ENCODE peak calls at places on chromosomes 4 and X, in six cellular contexts. C, G, P, S, K and X are unnamed samples.

GRCh38 chr4:108532187-108532586 is 88.2 kb upstream of the RPL34 start:
- DNase-seq in K (no peak), S (no peak), G (no peak), P (no peak), C (no peak), X (no peak)

GRCh38 chrX:2587146-2587545 is 86.4 kb upstream of the DHRSX start:
- DNase-seq in G (no peak), C (no peak), P (no peak), S (peak), K (no peak), X (no peak)

GRCh38 chr4:87901426-87901825 is 68.7 kb downstream of the MEPE start:
- DNase-seq in S (no peak), P (no peak), G (peak), C (no peak), K (no peak), X (no peak)

GRCh38 chr4:6732441-6733357 is 16.7 kb downstream of the BLOC1S4 start:
- DNase-seq in C (peak), S (no peak), G (peak), P (peak), K (no peak), X (no peak)

GRCh38 chr4:22356996-22357596 is 158.8 kb downstream of the ADGRA3 start:
- DNase-seq in C (peak), S (peak), G (peak), K (no peak), P (no peak), X (no peak)

GRCh38 chr4:24614881-24615280 is 30.5 kb upstream of the DHX15 start:
- DNase-seq in P (no peak), K (no peak), C (no peak), G (no peak), S (no peak), X (no peak)

GRCh38 chr4:37742149-37742548 is 56.0 kb upstream of the RELL1 start:
- DNase-seq in K (no peak), P (no peak), G (peak), C (peak), S (peak), X (no peak)

GRCh38 chrX:135396109-135396508 is 25.6 kb upstream of the SMIM10L2A start:
- DNase-seq in C (peak), S (no peak), K (no peak), G (no peak), P (no peak), X (no peak)

GRCh38 chr4:181685911-181686310 is 557.3 kb upstream of the TENM3 start:
- DNase-seq in S (no peak), G (no peak), P (no peak), K (no peak), C (no peak), X (no peak)

GRCh38 chr4:172390341-172390740 is 577.1 kb downstream of the GALNTL6 start:
- DNase-seq in G (no peak), P (no peak), C (no peak), S (no peak), K (no peak), X (no peak)

GRCh38 chr4:182929296-182929695 is 12.1 kb upstream of the DCTD start:
- DNase-seq in C (peak), G (peak), K (no peak), S (no peak), P (no peak), X (no peak)

GRCh38 chrX:108271397-108271787 is 166.8 kb downstream of the COL4A6 start:
- DNase-seq in G (no peak), K (no peak), P (no peak), S (no peak), C (no peak), X (no peak)

GRCh38 chr4:152072001-152072485 is 311.2 kb upstream of the GATB start:
- DNase-seq in S (no peak), C (no peak), K (no peak), G (peak), P (no peak), X (no peak)

GRCh38 chr4:164926301-164926700 is 49.3 kb downstream of the APELA start:
- DNase-seq in G (no peak), C (peak), P (no peak), K (no peak), S (no peak), X (no peak)

GRCh38 chrX:136417806-136418205 is 69.9 kb upstream of the BRS3 start:
- DNase-seq in K (no peak), C (no peak), S (no peak), G (no peak), P (no peak), X (no peak)

GRCh38 chr4:174828845-174829701 is at the start of gene GLRA3:
- DNase-seq in C (peak), K (no peak), G (peak), P (peak), S (peak), X (no peak)

GRCh38 chr4:66906314-66906713 is 639.0 kb downstream of the CENPC start:
- DNase-seq in K (no peak), C (peak), G (no peak), S (no peak), P (no peak), X (no peak)

GRCh38 chr4:138832563-138832962 is 183.0 kb upstream of the NOCT start:
- DNase-seq in C (no peak), G (no peak), P (no peak), K (no peak), S (no peak), X (no peak)

GRCh38 chr4:20268028-20268427 is 16.3 kb downstream of the SLIT2 start:
- DNase-seq in S (no peak), C (no peak), K (no peak), G (no peak), P (no peak), X (no peak)

GRCh38 chr4:145734576-145735329 is 54.8 kb downstream of the C4orf51 start:
- DNase-seq in C (peak), K (no peak), G (peak), P (peak), S (no peak), X (no peak)

GRCh38 chrX:18574591-18574990 is 97.3 kb downstream of the RS1 start:
- DNase-seq in K (no peak), S (no peak), G (no peak), P (no peak), C (peak), X (no peak)

GRCh38 chrX:153972368-153973126 is at the start of gene TMEM187:
- DNase-seq in K (peak), P (peak), C (peak), G (peak), S (peak), X (peak)

GRCh38 chrX:37302569-37302968 is 46.6 kb upstream of the PRRG1 start:
- DNase-seq in K (no peak), G (peak), S (no peak), P (no peak), C (peak), X (no peak)

GRCh38 chrX:85113746-85114145 is 110.1 kb downstream of the APOOL start:
- DNase-seq in C (no peak), G (no peak), K (no peak), S (no peak), P (no peak), X (no peak)

GRCh38 chr4:27023366-27023765 is 162.7 kb downstream of the STIM2 start:
- DNase-seq in K (no peak), C (no peak), G (no peak), P (no peak), S (no peak), X (no peak)

GRCh38 chrX:107880054-107880610 is 54.5 kb downstream of the MID2 start:
- DNase-seq in P (no peak), C (peak), S (no peak), K (no peak), G (no peak), X (no peak)

GRCh38 chr4:84490663-84491062 is 8.4 kb downstream of the NKX6-1 start:
- DNase-seq in K (no peak), G (no peak), P (no peak), S (no peak), C (no peak), X (no peak)

GRCh38 chr4:165684177-165684870 is 188.7 kb upstream of the TLL1 start:
- DNase-seq in C (peak), K (no peak), P (no peak), S (no peak), G (no peak), X (no peak)

GRCh38 chr4:25284466-25284865 is 28.1 kb upstream of the ZCCHC4 start:
- DNase-seq in C (no peak), P (no peak), G (no peak), K (no peak), S (no peak), X (no peak)

GRCh38 chr4:150078041-150078995 is at the start of gene DCLK2:
- DNase-seq in P (peak), G (peak), C (peak), S (peak), K (no peak), X (no peak)

GRCh38 chr4:45100936-45101818 is 374.8 kb upstream of the GNPDA2 start:
- DNase-seq in S (no peak), P (no peak), K (no peak), G (peak), C (no peak), X (no peak)

GRCh38 chrX:41963348-41963747 is 40.0 kb upstream of the CASK start:
- DNase-seq in P (no peak), C (no peak), K (no peak), S (no peak), G (no peak), X (no peak)

GRCh38 chrX:16462912-16463311 is 187.0 kb upstream of the S100G start:
- DNase-seq in K (no peak), G (peak), C (no peak), S (no peak), P (no peak), X (no peak)

GRCh38 chr4:177290780-177291179 is 18.9 kb upstream of the NEIL3 start:
- DNase-seq in P (no peak), S (no peak), G (no peak), C (no peak), K (no peak), X (no peak)

GRCh38 chrX:47523297-47523696 is 37.7 kb upstream of the ARAF start:
- DNase-seq in C (peak), G (peak), S (peak), P (peak), K (peak), X (peak)

GRCh38 chrX:9746148-9746880 is 19.3 kb downstream of the GPR143 start:
- DNase-seq in S (no peak), G (no peak), P (no peak), K (no peak), C (peak), X (no peak)

GRCh38 chrX:112008724-112009123 is 73.9 kb downstream of the TRPC5 start:
- DNase-seq in K (no peak), S (no peak), C (no peak), P (no peak), G (no peak), X (no peak)

GRCh38 chrX:131288738-131289511 is at the start of gene IGSF1:
- DNase-seq in S (peak), K (no peak), C (no peak), P (no peak), G (peak), X (no peak)
- H3K4me3 ChIP-seq in S (peak), K (no peak), C (no peak), P (peak), G (no peak), X (no peak)

GRCh38 chr4:54213812-54214211 is 15.3 kb upstream of the PDGFRA start:
- DNase-seq in K (no peak), P (peak), C (peak), G (peak), S (no peak), X (no peak)

GRCh38 chr4:54215379-54216072 is 13.6 kb upstream of the PDGFRA start:
- DNase-seq in G (no peak), K (no peak), S (no peak), P (no peak), C (no peak), X (no peak)

GRCh38 chr4:54217642-54218486 is 11.2 kb upstream of the PDGFRA start:
- DNase-seq in G (peak), S (peak), P (peak), K (peak), C (peak), X (peak)

GRCh38 chr4:54209617-54210016 is 19.5 kb upstream of the PDGFRA start:
- DNase-seq in K (no peak), S (no peak), G (no peak), C (peak), P (no peak), X (no peak)

GRCh38 chr4:54213001-54213400 is 16.1 kb upstream of the PDGFRA start:
- DNase-seq in C (no peak), S (no peak), K (no peak), G (no peak), P (no peak), X (no peak)
- H3K27ac ChIP-seq in C (no peak), S (no peak), K (no peak), G (no peak), P (no peak), X (no peak)

DNA sequence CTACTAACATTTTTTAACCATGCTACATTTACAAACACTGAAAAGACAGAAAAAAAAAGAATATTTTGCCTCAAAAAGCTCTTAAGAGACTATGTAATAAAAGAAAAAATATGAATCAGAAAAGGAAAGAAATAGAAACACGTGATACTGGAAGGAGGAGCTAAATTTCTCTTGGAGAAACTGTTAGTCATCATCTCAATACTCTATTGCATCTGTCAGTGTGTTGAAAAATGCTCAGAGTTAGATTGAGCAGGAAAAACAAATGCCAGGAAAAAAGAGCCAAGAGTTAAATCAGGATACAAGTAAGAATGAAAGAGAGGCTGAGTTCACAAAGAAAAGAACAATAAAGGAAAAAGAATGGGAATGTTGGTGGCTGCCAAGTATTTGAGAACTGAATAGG is 2.6 kb downstream of the RAB28 start:
- DNase-seq in P (no peak), C (peak), K (no peak), S (no peak), G (no peak), X (no peak)
- H3K4me3 ChIP-seq in P (no peak), C (no peak), K (no peak), S (no peak), G (no peak), X (no peak)

DNA sequence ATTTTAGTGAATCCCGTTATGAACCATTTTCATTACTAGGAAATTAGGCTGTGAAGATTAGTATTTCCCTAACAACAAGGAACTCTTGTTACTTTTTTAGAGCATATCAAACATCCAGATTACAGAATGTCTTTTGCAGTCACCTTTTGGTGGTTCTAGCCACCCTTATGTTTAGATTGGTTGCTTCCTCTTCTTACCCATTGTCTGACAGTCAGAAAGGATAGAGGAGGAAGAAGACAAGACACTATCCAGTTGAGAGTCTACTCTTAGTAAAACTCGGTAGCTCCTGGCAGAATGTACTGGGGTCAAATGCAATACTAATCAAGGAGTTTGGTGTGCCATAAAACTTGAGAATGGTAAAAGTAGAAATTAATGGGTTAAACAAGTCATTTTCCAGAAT is 1.6 kb upstream of the GUCY1A1 start:
- DNase-seq in C (no peak), P (no peak), S (no peak), K (no peak), G (no peak), X (no peak)
- H3K27ac ChIP-seq in C (no peak), P (peak), S (no peak), K (no peak), G (peak), X (no peak)

DNA sequence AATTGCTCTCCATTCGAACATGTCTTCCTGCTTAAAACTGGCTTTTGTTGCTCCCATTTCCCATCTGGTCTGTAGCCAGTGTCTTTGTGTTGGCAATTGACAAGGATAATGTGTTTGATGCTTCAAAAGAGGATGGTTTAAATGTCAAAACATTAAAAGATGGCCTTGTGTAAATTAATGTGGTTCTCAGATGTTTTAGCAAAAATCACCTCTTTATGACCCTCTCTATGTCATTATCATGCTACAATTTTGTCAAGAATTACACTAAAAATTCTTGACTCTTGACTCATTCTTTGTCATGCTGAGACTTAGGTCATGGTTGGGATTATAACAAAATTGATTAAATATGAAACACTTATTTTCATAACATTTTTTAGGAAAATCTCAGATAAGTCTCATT is 47.4 kb downstream of the TMEM131L start:
- DNase-seq in S (no peak), K (no peak), G (no peak), C (peak), P (no peak), X (no peak)
- H3K4me3 ChIP-seq in S (no peak), K (no peak), G (no peak), C (no peak), P (no peak), X (no peak)